ENCODE peak calls at places on chromosomes 16 and 17, in eight cellular contexts. K, T, P, S, Z, E, N and U are unnamed samples.

GRCh38 chr17:57692770-57693169 is 52.3 kb downstream of the CCDC182 start:
- DNase-seq in K (no peak), T (no peak), P (no peak), S (no peak), Z (no peak), E (no peak), N (no peak), U (no peak)

GRCh38 chr17:4786111-4786491 is at the start of gene VMO1:
- DNase-seq in K (peak; percentile 32), T (peak; percentile 89), P (no peak), S (no peak), Z (peak; percentile 61), E (peak; percentile 33), N (peak; percentile 45), U (no peak)

GRCh38 chr16:68216240-68216639 is 19.7 kb downstream of the ESRP2 start:
- DNase-seq in K (no peak), T (no peak), P (no peak), S (no peak), Z (no peak), E (no peak), N (no peak), U (no peak)

GRCh38 chr16:66629856-66630255 is 25.4 kb downstream of the CMTM3 start:
- DNase-seq in K (no peak), T (peak; percentile 49), P (no peak), S (no peak), Z (no peak), E (no peak), N (no peak), U (no peak)

GRCh38 chr16:85563515-85564276 is 49.4 kb upstream of the GSE1 start:
- DNase-seq in K (peak; percentile 82), T (peak; percentile 96), P (no peak), S (peak; percentile 62), Z (peak; percentile 84), E (peak; percentile 47), N (no peak), U (peak; percentile 69)

GRCh38 chr17:17342242-17342945 is 39.2 kb downstream of the NT5M start:
- DNase-seq in K (no peak), T (peak; percentile 40), P (no peak), S (no peak), Z (no peak), E (no peak), N (no peak), U (no peak)

GRCh38 chr17:68301438-68301959 is 10.2 kb downstream of the ARSG start:
- DNase-seq in K (no peak), T (no peak), P (no peak), S (no peak), Z (no peak), E (no peak), N (peak; percentile 42), U (no peak)

GRCh38 chr16:9827062-9827752 is 355.0 kb downstream of the GRIN2A start:
- DNase-seq in K (no peak), T (no peak), P (no peak), S (no peak), Z (no peak), E (no peak), N (peak; percentile 43), U (no peak)

GRCh38 chr17:74862108-74862901 is 2.6 kb upstream of the GRIN2C start:
- DNase-seq in K (peak; percentile 76), T (no peak), P (no peak), S (peak; percentile 45), Z (peak; percentile 80), E (no peak), N (peak; percentile 93), U (peak; percentile 84)

GRCh38 chr16:4373909-4374742 is 2.5 kb downstream of the VASN start:
- DNase-seq in K (peak; percentile 68), T (peak; percentile 97), P (peak; percentile 98), S (peak; percentile 96), Z (peak; percentile 85), E (peak; percentile 95), N (peak; percentile 78), U (no peak)

GRCh38 chr17:76276069-76276431 is 10.9 kb downstream of the UBALD2 start:
- DNase-seq in K (no peak), T (no peak), P (no peak), S (no peak), Z (no peak), E (no peak), N (no peak), U (no peak)
- TF ChIP-seq CTCF in K (no peak), T (no peak), P (no peak), S (no peak), Z (no peak), E (no peak), N (no peak), U (no peak)

GRCh38 chr17:76701471-76701967 is 9.2 kb downstream of the MXRA7 start:
- DNase-seq in K (no peak), T (no peak), P (no peak), S (no peak), Z (no peak), E (no peak), N (peak; percentile 24), U (no peak)
- TF ChIP-seq CTCF in K (no peak), T (no peak), P (no peak), S (no peak), Z (no peak), E (no peak), N (no peak), U (no peak)

GRCh38 chr17:36545093-36545464 is 360 bp downstream of the GGNBP2 start:
- DNase-seq in K (no peak), T (no peak), P (no peak), S (no peak), Z (no peak), E (no peak), N (no peak), U (no peak)

GRCh38 chr17:36545465-36546417 is 1.0 kb downstream of the GGNBP2 start:
- DNase-seq in K (peak; percentile 96), T (peak; percentile 99), P (peak; percentile 97), S (peak; percentile 98), Z (peak; percentile 99), E (peak; percentile 97), N (peak; percentile 100), U (peak; percentile 97)

GRCh38 chr17:36544320-36545092 is at the start of gene GGNBP2:
- DNase-seq in K (peak; percentile 95), T (peak; percentile 98), P (peak; percentile 91), S (peak; percentile 94), Z (peak; percentile 95), E (peak; percentile 92), N (peak; percentile 97), U (peak; percentile 95)

GRCh38 chr17:36542755-36543154 is 2.0 kb upstream of the GGNBP2 start:
- DNase-seq in K (no peak), T (no peak), P (no peak), S (no peak), Z (no peak), E (no peak), N (no peak), U (no peak)

GRCh38 chr17:36544049-36544319 is 735 bp upstream of the GGNBP2 start:
- DNase-seq in K (no peak), T (no peak), P (peak; percentile 59), S (peak; percentile 65), Z (peak; percentile 73), E (peak; percentile 64), N (peak; percentile 50), U (no peak)
- TF ChIP-seq CTCF in K (no peak), T (no peak), P (peak; percentile 41), S (peak; percentile 27), Z (no peak), E (peak; percentile 27), N (no peak), U (no peak)

GRCh38 chr17:60139438-60140285 is 10.1 kb upstream of the CA4 start:
- DNase-seq in K (peak; percentile 81), T (peak; percentile 90), P (peak; percentile 32), S (peak; percentile 71), Z (peak; percentile 86), E (peak; percentile 56), N (peak; percentile 92), U (peak; percentile 77)

GRCh38 chr17:60141111-60142018 is 8.4 kb upstream of the CA4 start:
- DNase-seq in K (no peak), T (no peak), P (no peak), S (peak; percentile 45), Z (peak; percentile 45), E (no peak), N (peak; percentile 70), U (no peak)

GRCh38 chr17:60145006-60145935 is 4.5 kb upstream of the CA4 start:
- DNase-seq in K (no peak), T (no peak), P (no peak), S (peak; percentile 28), Z (no peak), E (no peak), N (peak; percentile 91), U (no peak)

GRCh38 chr17:60146206-60146605 is 3.6 kb upstream of the CA4 start:
- DNase-seq in K (no peak), T (no peak), P (no peak), S (no peak), Z (no peak), E (no peak), N (no peak), U (no peak)

GRCh38 chr17:60142872-60143499 is 6.8 kb upstream of the CA4 start:
- DNase-seq in K (peak; percentile 82), T (peak; percentile 93), P (peak; percentile 88), S (peak; percentile 90), Z (peak; percentile 86), E (peak; percentile 85), N (peak; percentile 94), U (peak; percentile 84)
- TF ChIP-seq CTCF in K (peak; percentile 77), T (no peak), P (peak; percentile 88), S (peak; percentile 83), Z (peak; percentile 69), E (peak; percentile 84), N (peak; percentile 88), U (peak; percentile 70)

GRCh38 chr16:50670476-50670875 is 10.6 kb downstream of the SNX20 start:
- DNase-seq in K (no peak), T (no peak), P (no peak), S (no peak), Z (no peak), E (no peak), N (no peak), U (no peak)

GRCh38 chr16:50669741-50670140 is 11.4 kb downstream of the SNX20 start:
- DNase-seq in K (no peak), T (no peak), P (no peak), S (no peak), Z (no peak), E (no peak), N (no peak), U (no peak)

GRCh38 chr16:50674831-50675230 is 6.3 kb downstream of the SNX20 start:
- DNase-seq in K (no peak), T (no peak), P (no peak), S (no peak), Z (no peak), E (no peak), N (no peak), U (no peak)

GRCh38 chr16:50673496-50674275 is 7.4 kb downstream of the SNX20 start:
- DNase-seq in K (no peak), T (no peak), P (no peak), S (no peak), Z (no peak), E (no peak), N (no peak), U (no peak)

DNA sequence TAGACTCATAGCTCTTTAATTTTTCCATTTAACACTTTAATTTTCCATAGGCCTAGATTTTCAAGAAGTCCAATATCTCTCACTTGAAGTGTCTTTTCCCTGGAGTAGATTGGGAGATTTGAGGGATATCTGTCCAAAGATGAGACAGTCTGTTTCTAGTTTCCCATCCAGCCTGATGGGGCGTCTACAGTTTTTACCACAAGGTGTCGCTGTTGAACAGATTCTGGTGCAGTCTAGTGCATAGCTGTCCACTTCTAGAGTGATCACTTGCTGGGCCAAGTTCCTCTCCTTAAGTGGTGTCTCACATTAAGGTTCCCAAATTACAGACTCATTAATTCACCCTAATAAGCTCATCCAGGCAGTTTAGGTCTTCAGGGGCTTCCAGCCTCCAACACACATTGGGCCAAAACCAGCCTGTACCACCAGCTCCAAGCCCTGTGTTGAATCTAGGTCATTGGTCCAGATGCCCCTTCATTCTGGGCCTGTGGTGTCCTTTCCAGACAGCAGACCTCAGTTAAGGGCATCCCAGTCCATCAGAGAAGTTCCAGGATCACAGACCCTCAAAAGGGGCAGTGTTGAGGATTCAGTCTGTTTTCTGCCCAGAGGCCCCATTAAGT is 9.4 kb downstream of the SNX20 start:
- DNase-seq in K (no peak), T (no peak), P (peak; percentile 22), S (peak; percentile 37), Z (no peak), E (peak; percentile 56), N (peak; percentile 52), U (peak; percentile 29)
- TF ChIP-seq CTCF in K (peak; percentile 47), T (peak; percentile 37), P (peak; percentile 86), S (peak; percentile 54), Z (peak; percentile 38), E (peak; percentile 67), N (peak; percentile 83), U (peak; percentile 39)